ENCODE peak calls at places on chromosomes 7 and 10, in nine cellular contexts. One of them, this sample, is unnamed. For H3K4me1, the result is how much of the 10 kb centered on the place peaks cover.

GRCh38 chr10:72753760-72754231 is 61.9 kb downstream of the MCU start:
- DNase-seq in MM.1S: no peak
- DNase-seq in psoas muscle: no peak
- DNase-seq in CD8-positive, alpha-beta T cell: no peak
- DNase-seq in transverse colon: no peak
- DNase-seq in GM23338: peak
- DNase-seq in suprapubic skin: no peak
- DNase-seq in K562: no peak
- DNase-seq in lung: no peak
- DNase-seq in this sample: no peak

GRCh38 chr10:29243061-29243460 is 45.8 kb upstream of the LYZL1 start:
- DNase-seq in CD8-positive, alpha-beta T cell: no peak
- DNase-seq in GM23338: no peak
- DNase-seq in transverse colon: no peak
- DNase-seq in suprapubic skin: no peak
- DNase-seq in psoas muscle: no peak
- DNase-seq in lung: no peak
- DNase-seq in K562: no peak
- DNase-seq in MM.1S: no peak
- DNase-seq in this sample: no peak

GRCh38 chr7:134368851-134369533 is 52.3 kb upstream of the SLC35B4 start:
- DNase-seq in K562: no peak
- DNase-seq in psoas muscle: no peak
- DNase-seq in CD8-positive, alpha-beta T cell: no peak
- DNase-seq in lung: no peak
- DNase-seq in suprapubic skin: no peak
- DNase-seq in MM.1S: no peak
- DNase-seq in GM23338: no peak
- DNase-seq in transverse colon: no peak
- DNase-seq in this sample: peak

GRCh38 chr10:131577786-131578471 is 266.4 kb upstream of the TCERG1L start:
- DNase-seq in lung: peak
- DNase-seq in transverse colon: no peak
- DNase-seq in K562: no peak
- DNase-seq in suprapubic skin: peak
- DNase-seq in MM.1S: no peak
- DNase-seq in CD8-positive, alpha-beta T cell: no peak
- DNase-seq in GM23338: no peak
- DNase-seq in psoas muscle: no peak
- DNase-seq in this sample: no peak

GRCh38 chr10:71078454-71079145 is 133.8 kb upstream of the UNC5B start:
- DNase-seq in psoas muscle: no peak
- DNase-seq in K562: no peak
- DNase-seq in suprapubic skin: peak
- DNase-seq in GM23338: no peak
- DNase-seq in MM.1S: no peak
- DNase-seq in CD8-positive, alpha-beta T cell: no peak
- DNase-seq in transverse colon: peak
- DNase-seq in lung: peak
- DNase-seq in this sample: no peak

GRCh38 chr10:84293574-84294016 is 34.8 kb upstream of the CCSER2 start:
- DNase-seq in CD8-positive, alpha-beta T cell: no peak
- DNase-seq in lung: no peak
- DNase-seq in MM.1S: no peak
- DNase-seq in GM23338: no peak
- DNase-seq in transverse colon: no peak
- DNase-seq in suprapubic skin: no peak
- DNase-seq in K562: peak
- DNase-seq in psoas muscle: no peak
- DNase-seq in this sample: no peak

GRCh38 chr10:103442031-103442461 is 10.1 kb downstream of the CALHM2 start:
- DNase-seq in suprapubic skin: no peak
- DNase-seq in lung: no peak
- DNase-seq in GM23338: no peak
- DNase-seq in K562: no peak
- DNase-seq in CD8-positive, alpha-beta T cell: no peak
- DNase-seq in MM.1S: no peak
- DNase-seq in transverse colon: no peak
- DNase-seq in psoas muscle: peak
- DNase-seq in this sample: no peak

GRCh38 chr7:75881436-75882095 is 2.7 kb downstream of the RHBDD2 start:
- DNase-seq in GM23338: peak
- DNase-seq in psoas muscle: no peak
- DNase-seq in K562: peak
- DNase-seq in lung: no peak
- DNase-seq in transverse colon: no peak
- DNase-seq in CD8-positive, alpha-beta T cell: no peak
- DNase-seq in MM.1S: no peak
- DNase-seq in suprapubic skin: no peak
- DNase-seq in this sample: no peak

GRCh38 chr7:91789086-91789485 is 91.4 kb downstream of the MTERF1 start:
- DNase-seq in transverse colon: no peak
- DNase-seq in lung: no peak
- DNase-seq in GM23338: no peak
- DNase-seq in K562: no peak
- DNase-seq in suprapubic skin: no peak
- DNase-seq in psoas muscle: no peak
- DNase-seq in MM.1S: no peak
- DNase-seq in CD8-positive, alpha-beta T cell: no peak
- DNase-seq in this sample: no peak

GRCh38 chr7:91789558-91789957 is 90.9 kb downstream of the MTERF1 start:
- DNase-seq in GM23338: no peak
- DNase-seq in CD8-positive, alpha-beta T cell: no peak
- DNase-seq in transverse colon: no peak
- DNase-seq in psoas muscle: no peak
- DNase-seq in MM.1S: no peak
- DNase-seq in suprapubic skin: no peak
- DNase-seq in K562: no peak
- DNase-seq in lung: no peak
- DNase-seq in this sample: no peak

GRCh38 chr7:91780526-91780925 is 100.0 kb downstream of the MTERF1 start:
- DNase-seq in lung: no peak
- DNase-seq in suprapubic skin: no peak
- DNase-seq in psoas muscle: no peak
- DNase-seq in CD8-positive, alpha-beta T cell: no peak
- DNase-seq in K562: no peak
- DNase-seq in transverse colon: no peak
- DNase-seq in MM.1S: no peak
- DNase-seq in GM23338: no peak
- DNase-seq in this sample: no peak

GRCh38 chr7:91787923-91788322 is 92.6 kb downstream of the MTERF1 start:
- DNase-seq in psoas muscle: no peak
- DNase-seq in K562: no peak
- DNase-seq in lung: no peak
- DNase-seq in transverse colon: no peak
- DNase-seq in CD8-positive, alpha-beta T cell: no peak
- DNase-seq in GM23338: no peak
- DNase-seq in MM.1S: no peak
- DNase-seq in suprapubic skin: no peak
- DNase-seq in this sample: no peak

DNA sequence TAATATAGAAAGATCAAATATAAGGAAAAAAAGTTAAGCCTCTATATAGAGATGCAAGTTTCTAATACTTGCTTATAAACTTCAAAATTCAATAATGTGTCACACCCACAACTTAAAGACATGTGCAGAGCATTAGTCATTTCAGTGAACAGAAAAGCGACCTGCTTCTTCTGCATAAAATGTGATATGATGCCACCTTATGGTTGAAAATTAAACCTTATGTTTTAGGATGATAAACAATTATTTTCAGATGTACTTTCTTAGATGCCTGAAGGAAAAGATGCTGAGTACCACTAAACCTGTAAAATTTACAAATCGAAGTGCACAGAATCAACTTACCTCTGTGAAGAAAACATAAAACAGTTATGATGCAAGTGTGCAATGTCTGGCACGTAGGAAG is 96.0 kb downstream of the MTERF1 start:
- DNase-seq in CD8-positive, alpha-beta T cell: no peak
- DNase-seq in MM.1S: peak
- DNase-seq in suprapubic skin: no peak
- DNase-seq in lung: no peak
- DNase-seq in transverse colon: no peak
- DNase-seq in K562: peak
- DNase-seq in psoas muscle: no peak
- DNase-seq in GM23338: no peak
- DNase-seq in this sample: peak
- TF ChIP-seq CTCF in CD8-positive, alpha-beta T cell: no peak
- TF ChIP-seq CTCF in MM.1S: peak
- TF ChIP-seq CTCF in suprapubic skin: no peak
- TF ChIP-seq CTCF in lung: no peak
- TF ChIP-seq CTCF in transverse colon: peak
- TF ChIP-seq CTCF in K562: no peak
- TF ChIP-seq CTCF in psoas muscle: peak
- TF ChIP-seq CTCF in GM23338: peak
- TF ChIP-seq CTCF in this sample: peak

GRCh38 chr10:63576501-63576900 is 55.3 kb downstream of the REEP3 start:
- DNase-seq in lung: no peak
- DNase-seq in transverse colon: no peak
- DNase-seq in MM.1S: no peak
- DNase-seq in CD8-positive, alpha-beta T cell: no peak
- DNase-seq in K562: no peak
- DNase-seq in psoas muscle: no peak
- DNase-seq in GM23338: no peak
- DNase-seq in suprapubic skin: no peak
- DNase-seq in this sample: no peak

GRCh38 chr10:63578501-63578900 is 57.3 kb downstream of the REEP3 start:
- DNase-seq in lung: no peak
- DNase-seq in CD8-positive, alpha-beta T cell: no peak
- DNase-seq in MM.1S: no peak
- DNase-seq in suprapubic skin: no peak
- DNase-seq in transverse colon: no peak
- DNase-seq in psoas muscle: no peak
- DNase-seq in GM23338: no peak
- DNase-seq in K562: no peak
- DNase-seq in this sample: no peak

GRCh38 chr10:63573068-63573697 is 52.0 kb downstream of the REEP3 start:
- DNase-seq in lung: no peak
- DNase-seq in psoas muscle: no peak
- DNase-seq in suprapubic skin: no peak
- DNase-seq in GM23338: no peak
- DNase-seq in transverse colon: no peak
- DNase-seq in K562: no peak
- DNase-seq in CD8-positive, alpha-beta T cell: no peak
- DNase-seq in MM.1S: peak
- DNase-seq in this sample: no peak
- H3K27ac ChIP-seq in lung: no peak
- H3K27ac ChIP-seq in psoas muscle: peak
- H3K27ac ChIP-seq in suprapubic skin: peak
- H3K27ac ChIP-seq in GM23338: peak
- H3K27ac ChIP-seq in transverse colon: peak
- H3K27ac ChIP-seq in K562: no peak
- H3K27ac ChIP-seq in CD8-positive, alpha-beta T cell: no peak
- H3K27ac ChIP-seq in MM.1S: peak
- H3K27ac ChIP-seq in this sample: no peak

DNA sequence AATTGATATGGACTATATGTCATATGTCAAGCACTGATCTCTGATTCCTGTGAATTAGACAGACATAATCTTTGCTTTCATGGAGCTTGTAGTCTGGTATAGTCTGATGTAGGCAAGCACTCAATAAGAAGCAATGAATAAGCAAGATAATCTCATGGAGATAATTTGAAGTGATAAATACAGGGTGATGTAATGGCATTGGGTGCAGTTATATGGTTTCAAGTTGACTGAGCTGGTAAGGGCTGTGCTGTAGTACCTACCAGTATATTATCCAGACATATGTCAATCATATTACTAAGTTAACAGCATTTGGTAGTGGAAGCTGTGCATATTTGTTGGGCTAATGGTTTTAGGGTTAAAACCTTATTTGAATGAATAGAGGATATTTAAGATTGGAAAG is 117.5 kb upstream of the PRPS1L1 start:
- DNase-seq in MM.1S: no peak
- DNase-seq in psoas muscle: no peak
- DNase-seq in suprapubic skin: no peak
- DNase-seq in transverse colon: no peak
- DNase-seq in GM23338: no peak
- DNase-seq in K562: no peak
- DNase-seq in lung: no peak
- DNase-seq in CD8-positive, alpha-beta T cell: no peak
- DNase-seq in this sample: no peak
- H3K4me1 ChIP-seq in MM.1S: under half
- H3K4me1 ChIP-seq in psoas muscle: under half
- H3K4me1 ChIP-seq in suprapubic skin: under half
- H3K4me1 ChIP-seq in transverse colon: under half
- H3K4me1 ChIP-seq in GM23338: under half
- H3K4me1 ChIP-seq in K562: under half
- H3K4me1 ChIP-seq in lung: under half
- H3K4me1 ChIP-seq in CD8-positive, alpha-beta T cell: under half
- H3K4me1 ChIP-seq in this sample: under half

GRCh38 chr7:5423844-5424688 is 432 bp upstream of the TNRC18 start:
- DNase-seq in psoas muscle: peak
- DNase-seq in K562: peak
- DNase-seq in MM.1S: peak
- DNase-seq in GM23338: peak
- DNase-seq in lung: peak
- DNase-seq in suprapubic skin: peak
- DNase-seq in transverse colon: peak
- DNase-seq in CD8-positive, alpha-beta T cell: no peak
- DNase-seq in this sample: peak

GRCh38 chr7:5421626-5422323 is 1.9 kb downstream of the TNRC18 start:
- DNase-seq in K562: peak
- DNase-seq in CD8-positive, alpha-beta T cell: no peak
- DNase-seq in transverse colon: peak
- DNase-seq in GM23338: peak
- DNase-seq in suprapubic skin: no peak
- DNase-seq in MM.1S: no peak
- DNase-seq in lung: peak
- DNase-seq in psoas muscle: peak
- DNase-seq in this sample: no peak

GRCh38 chr7:5423272-5423843 is at the start of gene TNRC18:
- DNase-seq in CD8-positive, alpha-beta T cell: no peak
- DNase-seq in suprapubic skin: no peak
- DNase-seq in psoas muscle: peak
- DNase-seq in transverse colon: peak
- DNase-seq in lung: peak
- DNase-seq in GM23338: no peak
- DNase-seq in MM.1S: peak
- DNase-seq in K562: peak
- DNase-seq in this sample: no peak

GRCh38 chr7:5420841-5421625 is 2.6 kb downstream of the TNRC18 start:
- DNase-seq in K562: peak
- DNase-seq in CD8-positive, alpha-beta T cell: no peak
- DNase-seq in suprapubic skin: peak
- DNase-seq in GM23338: no peak
- DNase-seq in lung: peak
- DNase-seq in psoas muscle: peak
- DNase-seq in transverse colon: no peak
- DNase-seq in MM.1S: no peak
- DNase-seq in this sample: no peak

GRCh38 chr7:5422324-5423271 is 1.0 kb downstream of the TNRC18 start:
- DNase-seq in transverse colon: no peak
- DNase-seq in lung: no peak
- DNase-seq in suprapubic skin: no peak
- DNase-seq in K562: peak
- DNase-seq in psoas muscle: peak
- DNase-seq in MM.1S: no peak
- DNase-seq in CD8-positive, alpha-beta T cell: no peak
- DNase-seq in GM23338: peak
- DNase-seq in this sample: no peak
- TF ChIP-seq CTCF in transverse colon: peak
- TF ChIP-seq CTCF in lung: no peak
- TF ChIP-seq CTCF in suprapubic skin: no peak
- TF ChIP-seq CTCF in K562: no peak
- TF ChIP-seq CTCF in psoas muscle: no peak
- TF ChIP-seq CTCF in MM.1S: no peak
- TF ChIP-seq CTCF in CD8-positive, alpha-beta T cell: no peak
- TF ChIP-seq CTCF in GM23338: no peak
- TF ChIP-seq CTCF in this sample: no peak

GRCh38 chr7:117011419-117012260 is 58.3 kb downstream of the ST7 start:
- DNase-seq in lung: no peak
- DNase-seq in CD8-positive, alpha-beta T cell: no peak
- DNase-seq in GM23338: peak
- DNase-seq in K562: no peak
- DNase-seq in MM.1S: peak
- DNase-seq in transverse colon: no peak
- DNase-seq in suprapubic skin: no peak
- DNase-seq in psoas muscle: no peak
- DNase-seq in this sample: no peak
- H3K27ac ChIP-seq in lung: no peak
- H3K27ac ChIP-seq in CD8-positive, alpha-beta T cell: no peak
- H3K27ac ChIP-seq in GM23338: no peak
- H3K27ac ChIP-seq in K562: peak
- H3K27ac ChIP-seq in MM.1S: no peak
- H3K27ac ChIP-seq in transverse colon: no peak
- H3K27ac ChIP-seq in suprapubic skin: no peak
- H3K27ac ChIP-seq in psoas muscle: no peak
- H3K27ac ChIP-seq in this sample: no peak